ENCODE peak calls at places on chromosomes 4 and X, in six cellular contexts. L is PC-9, J is PC-3, I is HCT116, B is astrocyte, P is keratinocyte. E is an unnamed sample.

GRCh38 chr4:18390655-18391369 is 369.3 kb upstream of the LCORL start:
- DNase-seq in L (no peak), J (no peak), I (peak), B (no peak), P (no peak), E (peak)

GRCh38 chrX:152149648-152150047 is 11.3 kb upstream of the MAGEA10 start:
- DNase-seq in L (no peak), J (no peak), I (no peak), B (no peak), P (no peak), E (no peak)

GRCh38 chrX:1486749-1487361 is 34.1 kb upstream of the ASMTL start:
- DNase-seq in L (no peak), J (no peak), I (no peak), B (no peak), P (no peak), E (no peak)

GRCh38 chr4:59553063-59553738 is 1646.9 kb upstream of the ADGRL3 start:
- DNase-seq in L (peak), J (peak), I (no peak), B (peak), P (no peak), E (no peak)

GRCh38 chr4:145618210-145618911 is 824 bp upstream of the MMAA start:
- DNase-seq in L (peak), J (no peak), I (no peak), B (no peak), P (no peak), E (peak)

GRCh38 chr4:57676394-57676793 is 566.2 kb upstream of the IGFBP7 start:
- DNase-seq in L (no peak), J (no peak), I (no peak), B (no peak), P (no peak), E (no peak)

GRCh38 chr4:11505225-11505971 is 76.7 kb upstream of the HS3ST1 start:
- DNase-seq in L (peak), J (peak), I (peak), B (peak), P (peak), E (no peak)

GRCh38 chrX:17435476-17435875 is 60.5 kb downstream of the NHS start:
- DNase-seq in L (no peak), J (no peak), I (no peak), B (no peak), P (no peak), E (no peak)

GRCh38 chrX:65575024-65575423 is 40.4 kb upstream of the LAS1L start:
- DNase-seq in L (no peak), J (peak), I (no peak), B (no peak), P (no peak), E (peak)

GRCh38 chr4:175412744-175413143 is 399.3 kb downstream of the GPM6A start:
- DNase-seq in L (no peak), J (peak), I (no peak), B (peak), P (no peak), E (no peak)

GRCh38 chr4:93842512-93843252 is 14.1 kb downstream of the ATOH1 start:
- DNase-seq in L (no peak), J (no peak), I (no peak), B (no peak), P (no peak), E (no peak)

GRCh38 chr4:159856451-159856850 is 753.6 kb downstream of the RAPGEF2 start:
- DNase-seq in L (no peak), J (no peak), I (no peak), B (peak), P (no peak), E (no peak)

GRCh38 chr4:142383800-142384470 is 462.2 kb downstream of the INPP4B start:
- DNase-seq in L (no peak), J (no peak), I (no peak), B (peak), P (no peak), E (no peak)

GRCh38 chrX:16603822-16604221 is 46.1 kb upstream of the S100G start:
- DNase-seq in L (no peak), J (peak), I (no peak), B (no peak), P (no peak), E (no peak)

GRCh38 chr4:47733506-47733905 is 104.4 kb downstream of the CORIN start:
- DNase-seq in L (no peak), J (no peak), I (no peak), B (no peak), P (no peak), E (no peak)

GRCh38 chr4:26173619-26174018 is 147.2 kb upstream of the RBPJ start:
- DNase-seq in L (no peak), J (no peak), I (no peak), B (peak), P (no peak), E (no peak)

GRCh38 chr4:73053974-73054480 is 15.5 kb downstream of the COX18 start:
- DNase-seq in L (no peak), J (no peak), I (no peak), B (peak), P (no peak), E (no peak)

GRCh38 chr4:168710353-168710946 is 213.6 kb downstream of the PALLD start:
- DNase-seq in L (peak), J (peak), I (peak), B (peak), P (no peak), E (peak)

GRCh38 chr4:158814636-158815035 is 45.8 kb downstream of the FNIP2 start:
- DNase-seq in L (no peak), J (no peak), I (no peak), B (peak), P (no peak), E (no peak)

GRCh38 chr4:139266583-139267257 is 13.3 kb downstream of the MGARP start:
- DNase-seq in L (peak), J (no peak), I (no peak), B (peak), P (no peak), E (peak)
- H3K27ac ChIP-seq in L (peak), J (no peak), I (peak), B (no peak), P (no peak), E (peak)

GRCh38 chr4:61202100-61202637 is 2.0 kb downstream of the ADGRL3 start:
- DNase-seq in L (no peak), J (peak), I (no peak), B (no peak), P (no peak), E (no peak)
- TF ChIP-seq EZH2 in L (no peak), J (no peak), I (no peak), B (peak), P (no peak), E (no peak)

GRCh38 chrX:38400401-38400910 is 48.1 kb downstream of the OTC start:
- DNase-seq in L (no peak), J (no peak), I (no peak), B (no peak), P (no peak), E (no peak)

GRCh38 chrX:38409289-38409688 is 56.9 kb downstream of the OTC start:
- DNase-seq in L (no peak), J (no peak), I (no peak), B (no peak), P (no peak), E (peak)

GRCh38 chrX:38403834-38404233 is 51.4 kb downstream of the OTC start:
- DNase-seq in L (no peak), J (no peak), I (no peak), B (no peak), P (no peak), E (no peak)
- H3K27ac ChIP-seq in L (no peak), J (no peak), I (no peak), B (no peak), P (no peak), E (no peak)

GRCh38 chr4:8866421-8866820 is 5.2 kb downstream of the HMX1 start:
- DNase-seq in L (no peak), J (no peak), I (no peak), B (no peak), P (no peak), E (no peak)

GRCh38 chr4:8868321-8869001 is 3.2 kb downstream of the HMX1 start:
- DNase-seq in L (no peak), J (no peak), I (no peak), B (no peak), P (no peak), E (no peak)

GRCh38 chr4:8866828-8867623 is 4.6 kb downstream of the HMX1 start:
- DNase-seq in L (no peak), J (no peak), I (no peak), B (no peak), P (no peak), E (no peak)

GRCh38 chr4:8869002-8869878 is 2.4 kb downstream of the HMX1 start:
- DNase-seq in L (no peak), J (no peak), I (no peak), B (no peak), P (no peak), E (no peak)

DNA sequence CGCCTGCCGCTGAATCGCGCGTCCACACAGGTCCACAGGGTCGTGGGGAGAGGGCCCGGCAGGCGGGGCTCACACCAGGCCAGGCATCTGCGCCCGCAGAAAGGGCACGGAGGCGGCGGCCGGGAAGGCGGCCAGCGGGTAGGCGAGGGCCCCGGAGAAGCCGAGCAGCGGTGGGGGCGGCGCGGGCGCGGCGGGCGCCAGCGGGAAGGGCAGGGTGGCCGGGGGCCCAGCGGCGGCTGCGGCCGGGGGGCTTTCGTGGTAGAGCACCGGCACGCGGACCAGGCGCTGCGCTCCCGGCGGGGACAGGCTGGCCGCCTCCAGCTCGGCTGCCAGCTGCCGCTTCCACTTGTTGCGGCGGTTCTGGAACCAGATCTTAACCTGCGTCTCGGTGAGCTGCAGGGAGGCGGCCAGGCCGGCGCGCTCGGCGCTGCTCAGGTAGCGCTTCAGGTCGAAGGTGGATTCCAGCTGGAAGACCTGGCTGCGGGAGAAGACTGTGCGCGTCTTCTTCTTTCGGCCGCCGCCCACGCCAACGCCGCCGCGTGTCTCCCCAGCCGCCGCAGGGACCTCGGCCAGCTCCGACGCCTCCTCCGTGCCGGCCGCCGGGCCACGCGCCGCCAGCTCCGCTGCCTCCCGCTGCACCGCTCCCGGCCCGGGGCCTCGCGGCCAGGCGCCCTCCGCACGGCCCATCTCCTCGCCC is 3.9 kb downstream of the HMX1 start:
- DNase-seq in L (no peak), J (no peak), I (no peak), B (no peak), P (no peak), E (no peak)
- TF ChIP-seq EZH2 in L (no peak), J (no peak), I (no peak), B (no peak), P (peak), E (no peak)

GRCh38 chr4:15965325-15965724 is 2.4 kb upstream of the FGFBP2 start:
- DNase-seq in L (no peak), J (no peak), I (no peak), B (no peak), P (no peak), E (no peak)
- H3K27ac ChIP-seq in L (no peak), J (no peak), I (no peak), B (no peak), P (no peak), E (no peak)

E was measured in A673.